ENCODE peak calls at places on chromosomes 4 and X, in five cellular contexts. A is sigmoid colon, R is GM12892, U is HepG2, F is breast epithelium. I is an unnamed sample.

GRCh38 chrX:43731086-43731485 is 75.0 kb downstream of the MAOA start:
- DNase-seq in A (no peak), R (no peak), U (no peak), F (no peak), I (no peak)

GRCh38 chr4:186266699-186267467 is 894 bp downstream of the F11 start:
- DNase-seq in A (no peak), R (no peak), U (peak), F (no peak), I (no peak)

GRCh38 chrX:16783452-16783851 is 2.8 kb upstream of the TXLNG start:
- DNase-seq in A (no peak), R (no peak), U (no peak), F (no peak), I (no peak)

GRCh38 chr4:110087116-110087708 is 111.2 kb downstream of the ELOVL6 start:
- DNase-seq in A (no peak), R (no peak), U (no peak), F (no peak), I (no peak)

GRCh38 chr4:8329859-8330761 is 60.6 kb downstream of the HTRA3 start:
- DNase-seq in A (peak), R (no peak), U (no peak), F (no peak), I (no peak)

GRCh38 chrX:7147978-7148824 is at the start of gene PUDP:
- DNase-seq in A (peak), R (peak), U (peak), F (peak), I (peak)

GRCh38 chrX:13506574-13506973 is 62.8 kb upstream of the EGFL6 start:
- DNase-seq in A (no peak), R (peak), U (peak), F (no peak), I (peak)

GRCh38 chr4:69532886-69533506 is 37.3 kb upstream of the UGT2B4 start:
- DNase-seq in A (no peak), R (no peak), U (no peak), F (no peak), I (no peak)

GRCh38 chrX:9907645-9908387 is 59.3 kb upstream of the CLDN34 start:
- DNase-seq in A (no peak), R (no peak), U (no peak), F (no peak), I (no peak)

GRCh38 chrX:132336172-132336571 is 116.9 kb upstream of the RAP2C start:
- DNase-seq in A (no peak), R (no peak), U (peak), F (no peak), I (no peak)

GRCh38 chr4:80215449-80216052 is 18.2 kb downstream of the PRDM8 start:
- DNase-seq in A (no peak), R (no peak), U (peak), F (no peak), I (no peak)

GRCh38 chrX:21004835-21005234 is 369.4 kb upstream of the CNKSR2 start:
- DNase-seq in A (no peak), R (no peak), U (no peak), F (no peak), I (no peak)

GRCh38 chr4:150181536-150181935 is 103.3 kb downstream of the DCLK2 start:
- DNase-seq in A (no peak), R (no peak), U (no peak), F (no peak), I (no peak)

GRCh38 chrX:42714981-42715688 is 62.8 kb downstream of the PPP1R2C start:
- DNase-seq in A (peak), R (no peak), U (peak), F (peak), I (peak)

GRCh38 chrX:56233100-56233499 is 944 bp downstream of the KLF8 start:
- DNase-seq in A (no peak), R (no peak), U (no peak), F (no peak), I (no peak)

GRCh38 chrX:56233682-56234081 is 1.5 kb downstream of the KLF8 start:
- DNase-seq in A (peak), R (peak), U (no peak), F (peak), I (no peak)

GRCh38 chrX:56228914-56229313 is 3.2 kb upstream of the KLF8 start:
- DNase-seq in A (no peak), R (no peak), U (no peak), F (no peak), I (no peak)

GRCh38 chrX:56231706-56232105 is 450 bp upstream of the KLF8 start:
- DNase-seq in A (no peak), R (no peak), U (no peak), F (no peak), I (no peak)

GRCh38 chrX:56232221-56233082 is at the start of gene KLF8:
- DNase-seq in A (peak), R (peak), U (no peak), F (peak), I (no peak)
- TF ChIP-seq POLR2AphosphoS5 in A (peak), R (no peak), U (no peak), F (no peak), I (no peak)

GRCh38 chr4:6655924-6656323 is 15.4 kb downstream of the MRFAP1 start:
- DNase-seq in A (no peak), R (no peak), U (no peak), F (no peak), I (no peak)
- TF ChIP-seq POLR2AphosphoS5 in A (no peak), R (no peak), U (no peak), F (no peak), I (no peak)

GRCh38 chr4:1192091-1192492 is 19.7 kb upstream of the SPON2 start:
- DNase-seq in A (peak), R (no peak), U (no peak), F (peak), I (no peak)
- TF ChIP-seq POLR2AphosphoS5 in A (peak), R (no peak), U (no peak), F (peak), I (no peak)

GRCh38 chr4:155444695-155445094 is 67.9 kb upstream of the MAP9 start:
- DNase-seq in A (no peak), R (no peak), U (no peak), F (no peak), I (no peak)

GRCh38 chr4:155441475-155441874 is 64.7 kb upstream of the MAP9 start:
- DNase-seq in A (no peak), R (no peak), U (no peak), F (no peak), I (no peak)

GRCh38 chr4:155442267-155443105 is 65.7 kb upstream of the MAP9 start:
- DNase-seq in A (peak), R (no peak), U (peak), F (peak), I (peak)

DNA sequence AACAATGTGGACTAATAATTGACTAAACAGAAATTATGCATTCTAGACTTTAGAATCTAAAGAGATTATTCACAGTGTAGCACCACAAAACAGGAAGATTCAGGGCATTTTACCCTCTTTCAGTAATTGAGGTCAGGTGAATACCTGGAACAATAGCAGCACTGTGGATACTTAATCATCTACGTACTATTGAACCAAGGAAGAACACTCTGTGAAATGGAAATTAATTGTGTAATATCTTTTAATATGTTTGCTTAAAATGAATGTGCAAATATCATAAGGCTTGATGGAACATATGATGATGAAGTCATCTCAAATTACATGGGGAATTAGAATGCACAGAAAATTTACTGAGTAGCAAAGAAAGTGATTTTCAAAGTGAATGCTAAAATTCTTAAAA is 68.5 kb upstream of the MAP9 start:
- DNase-seq in A (no peak), R (no peak), U (no peak), F (no peak), I (no peak)
- TF ChIP-seq POLR2AphosphoS5 in A (no peak), R (no peak), U (no peak), F (no peak), I (no peak)

GRCh38 chr4:113406723-113407016 is 354.9 kb downstream of the CAMK2D start:
- DNase-seq in A (no peak), R (no peak), U (no peak), F (peak), I (no peak)
- TF ChIP-seq POLR2AphosphoS5 in A (no peak), R (no peak), U (no peak), F (no peak), I (no peak)

I was measured in HL-60.